ENCODE peak calls at places on chromosomes 16 and 17, in seven cellular contexts. One of them, this sample, is unnamed.

GRCh38 chr16:1884889-1885288 is 12.9 kb upstream of the MEIOB start:
- DNase-seq in HCT116: no peak
- DNase-seq in sigmoid colon: no peak
- DNase-seq in left ventricle myocardium inferior: no peak
- DNase-seq in Peyer's patch: no peak
- DNase-seq in PC-3: no peak
- DNase-seq in fibroblast of lung: no peak
- DNase-seq in this sample: peak; percentile 10

GRCh38 chr16:89495121-89495520 is 4.8 kb upstream of the ANKRD11 start:
- DNase-seq in HCT116: no peak
- DNase-seq in sigmoid colon: no peak
- DNase-seq in left ventricle myocardium inferior: no peak
- DNase-seq in Peyer's patch: no peak
- DNase-seq in PC-3: peak; percentile 10
- DNase-seq in fibroblast of lung: peak; percentile 78
- DNase-seq in this sample: no peak

GRCh38 chr17:67095803-67096202 is 51.4 kb downstream of the CACNG1 start:
- DNase-seq in HCT116: no peak
- DNase-seq in sigmoid colon: no peak
- DNase-seq in left ventricle myocardium inferior: no peak
- DNase-seq in Peyer's patch: no peak
- DNase-seq in PC-3: peak; percentile 11
- DNase-seq in fibroblast of lung: peak; percentile 67
- DNase-seq in this sample: no peak

GRCh38 chr16:12572316-12572985 is 231.2 kb downstream of the CPPED1 start:
- DNase-seq in HCT116: no peak
- DNase-seq in sigmoid colon: peak; percentile 37
- DNase-seq in left ventricle myocardium inferior: no peak
- DNase-seq in Peyer's patch: peak; percentile 37
- DNase-seq in PC-3: no peak
- DNase-seq in fibroblast of lung: no peak
- DNase-seq in this sample: no peak

GRCh38 chr16:67531247-67531646 is 2.6 kb downstream of the RIPOR1 start:
- DNase-seq in HCT116: no peak
- DNase-seq in sigmoid colon: no peak
- DNase-seq in left ventricle myocardium inferior: no peak
- DNase-seq in Peyer's patch: no peak
- DNase-seq in PC-3: no peak
- DNase-seq in fibroblast of lung: no peak
- DNase-seq in this sample: no peak

GRCh38 chr16:15946257-15947044 is 3.0 kb upstream of the ABCC1 start:
- DNase-seq in HCT116: no peak
- DNase-seq in sigmoid colon: peak; percentile 33
- DNase-seq in left ventricle myocardium inferior: no peak
- DNase-seq in Peyer's patch: no peak
- DNase-seq in PC-3: peak; percentile 85
- DNase-seq in fibroblast of lung: peak; percentile 91
- DNase-seq in this sample: no peak

GRCh38 chr17:11986939-11987329 is 10.3 kb downstream of the ZNF18 start:
- DNase-seq in HCT116: peak; percentile 32
- DNase-seq in sigmoid colon: no peak
- DNase-seq in left ventricle myocardium inferior: no peak
- DNase-seq in Peyer's patch: no peak
- DNase-seq in PC-3: peak; percentile 84
- DNase-seq in fibroblast of lung: peak; percentile 41
- DNase-seq in this sample: no peak

GRCh38 chr17:29383687-29384086 is 6.5 kb upstream of the TAOK1 start:
- DNase-seq in HCT116: no peak
- DNase-seq in sigmoid colon: no peak
- DNase-seq in left ventricle myocardium inferior: no peak
- DNase-seq in Peyer's patch: no peak
- DNase-seq in PC-3: peak; percentile 42
- DNase-seq in fibroblast of lung: peak; percentile 27
- DNase-seq in this sample: no peak

GRCh38 chr17:46964315-46965265 is 14.5 kb downstream of the RPRML start:
- DNase-seq in HCT116: no peak
- DNase-seq in sigmoid colon: peak; percentile 9
- DNase-seq in left ventricle myocardium inferior: no peak
- DNase-seq in Peyer's patch: no peak
- DNase-seq in PC-3: peak; percentile 49
- DNase-seq in fibroblast of lung: peak; percentile 32
- DNase-seq in this sample: no peak

GRCh38 chr17:38428643-38429371 is 543 bp downstream of the ARHGAP23 start:
- DNase-seq in HCT116: no peak
- DNase-seq in sigmoid colon: peak; percentile 83
- DNase-seq in left ventricle myocardium inferior: peak; percentile 68
- DNase-seq in Peyer's patch: no peak
- DNase-seq in PC-3: peak; percentile 31
- DNase-seq in fibroblast of lung: peak; percentile 60
- DNase-seq in this sample: peak; percentile 90

GRCh38 chr17:55605705-55606104 is 94.5 kb upstream of the SMIM36 start:
- DNase-seq in HCT116: no peak
- DNase-seq in sigmoid colon: no peak
- DNase-seq in left ventricle myocardium inferior: no peak
- DNase-seq in Peyer's patch: no peak
- DNase-seq in PC-3: no peak
- DNase-seq in fibroblast of lung: no peak
- DNase-seq in this sample: no peak

GRCh38 chr17:55606431-55606830 is 95.2 kb upstream of the SMIM36 start:
- DNase-seq in HCT116: no peak
- DNase-seq in sigmoid colon: no peak
- DNase-seq in left ventricle myocardium inferior: no peak
- DNase-seq in Peyer's patch: no peak
- DNase-seq in PC-3: no peak
- DNase-seq in fibroblast of lung: no peak
- DNase-seq in this sample: no peak

GRCh38 chr17:55607736-55608341 is 96.6 kb upstream of the SMIM36 start:
- DNase-seq in HCT116: no peak
- DNase-seq in sigmoid colon: peak; percentile 96
- DNase-seq in left ventricle myocardium inferior: peak; percentile 60
- DNase-seq in Peyer's patch: no peak
- DNase-seq in PC-3: peak; percentile 97
- DNase-seq in fibroblast of lung: peak; percentile 53
- DNase-seq in this sample: no peak

GRCh38 chr17:55598495-55598894 is 87.2 kb upstream of the SMIM36 start:
- DNase-seq in HCT116: no peak
- DNase-seq in sigmoid colon: no peak
- DNase-seq in left ventricle myocardium inferior: no peak
- DNase-seq in Peyer's patch: no peak
- DNase-seq in PC-3: no peak
- DNase-seq in fibroblast of lung: no peak
- DNase-seq in this sample: no peak

DNA sequence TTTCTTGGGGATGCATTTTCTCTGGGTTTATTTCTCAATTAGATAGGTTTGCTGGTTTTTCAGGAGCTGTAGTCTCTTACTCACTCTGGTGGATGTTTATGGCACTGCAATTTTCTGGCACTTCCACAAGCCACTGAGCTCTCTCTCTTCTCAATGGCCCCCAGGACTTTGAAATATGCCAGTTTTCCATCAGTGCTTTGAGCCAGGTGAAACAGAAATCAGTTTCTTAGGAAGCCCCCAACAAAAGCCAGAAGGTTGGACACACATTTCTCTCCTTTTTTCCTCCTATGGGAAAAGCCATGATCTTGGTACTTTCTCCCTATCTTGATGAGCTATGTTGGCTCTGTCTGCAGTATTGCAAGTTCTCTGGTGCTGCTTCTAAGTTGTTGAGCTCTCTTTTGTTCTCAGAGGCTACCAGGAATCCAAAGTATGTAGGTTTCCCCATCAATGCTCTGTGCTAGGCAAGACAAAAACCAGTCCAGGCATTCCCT is 90.7 kb upstream of the SMIM36 start:
- DNase-seq in HCT116: peak; percentile 41
- DNase-seq in sigmoid colon: no peak
- DNase-seq in left ventricle myocardium inferior: no peak
- DNase-seq in Peyer's patch: no peak
- DNase-seq in PC-3: peak; percentile 77
- DNase-seq in fibroblast of lung: no peak
- DNase-seq in this sample: no peak
- TF ChIP-seq CTCF in HCT116: peak; percentile 71
- TF ChIP-seq CTCF in sigmoid colon: peak; percentile 34
- TF ChIP-seq CTCF in left ventricle myocardium inferior: peak; percentile 61
- TF ChIP-seq CTCF in Peyer's patch: peak; percentile 64
- TF ChIP-seq CTCF in PC-3: peak; percentile 93
- TF ChIP-seq CTCF in fibroblast of lung: peak; percentile 89
- TF ChIP-seq CTCF in this sample: peak; percentile 46

GRCh38 chr17:42180411-42180921 is 476 bp downstream of the KCNH4 start:
- DNase-seq in HCT116: no peak
- DNase-seq in sigmoid colon: no peak
- DNase-seq in left ventricle myocardium inferior: no peak
- DNase-seq in Peyer's patch: no peak
- DNase-seq in PC-3: no peak
- DNase-seq in fibroblast of lung: no peak
- DNase-seq in this sample: no peak

GRCh38 chr17:42178817-42179216 is 2.1 kb downstream of the KCNH4 start:
- DNase-seq in HCT116: no peak
- DNase-seq in sigmoid colon: no peak
- DNase-seq in left ventricle myocardium inferior: no peak
- DNase-seq in Peyer's patch: no peak
- DNase-seq in PC-3: no peak
- DNase-seq in fibroblast of lung: no peak
- DNase-seq in this sample: no peak

GRCh38 chr17:42180922-42181850 is at the start of gene KCNH4:
- DNase-seq in HCT116: peak; percentile 34
- DNase-seq in sigmoid colon: peak; percentile 79
- DNase-seq in left ventricle myocardium inferior: peak; percentile 82
- DNase-seq in Peyer's patch: peak; percentile 81
- DNase-seq in PC-3: no peak
- DNase-seq in fibroblast of lung: peak; percentile 41
- DNase-seq in this sample: peak; percentile 73

GRCh38 chr17:42179335-42179734 is 1.6 kb downstream of the KCNH4 start:
- DNase-seq in HCT116: no peak
- DNase-seq in sigmoid colon: no peak
- DNase-seq in left ventricle myocardium inferior: no peak
- DNase-seq in Peyer's patch: no peak
- DNase-seq in PC-3: no peak
- DNase-seq in fibroblast of lung: no peak
- DNase-seq in this sample: no peak

GRCh38 chr17:42179911-42180410 is 981 bp downstream of the KCNH4 start:
- DNase-seq in HCT116: no peak
- DNase-seq in sigmoid colon: no peak
- DNase-seq in left ventricle myocardium inferior: peak; percentile 25
- DNase-seq in Peyer's patch: no peak
- DNase-seq in PC-3: no peak
- DNase-seq in fibroblast of lung: peak; percentile 24
- DNase-seq in this sample: no peak
- H3K4me3 ChIP-seq in HCT116: no peak overlapping the region
- H3K4me3 ChIP-seq in sigmoid colon: no peak overlapping the region
- H3K4me3 ChIP-seq in left ventricle myocardium inferior: peak overlapping the region; percentile 66
- H3K4me3 ChIP-seq in Peyer's patch: no peak overlapping the region
- H3K4me3 ChIP-seq in PC-3: no peak overlapping the region
- H3K4me3 ChIP-seq in fibroblast of lung: no peak overlapping the region
- H3K4me3 ChIP-seq in this sample: no peak overlapping the region

DNA sequence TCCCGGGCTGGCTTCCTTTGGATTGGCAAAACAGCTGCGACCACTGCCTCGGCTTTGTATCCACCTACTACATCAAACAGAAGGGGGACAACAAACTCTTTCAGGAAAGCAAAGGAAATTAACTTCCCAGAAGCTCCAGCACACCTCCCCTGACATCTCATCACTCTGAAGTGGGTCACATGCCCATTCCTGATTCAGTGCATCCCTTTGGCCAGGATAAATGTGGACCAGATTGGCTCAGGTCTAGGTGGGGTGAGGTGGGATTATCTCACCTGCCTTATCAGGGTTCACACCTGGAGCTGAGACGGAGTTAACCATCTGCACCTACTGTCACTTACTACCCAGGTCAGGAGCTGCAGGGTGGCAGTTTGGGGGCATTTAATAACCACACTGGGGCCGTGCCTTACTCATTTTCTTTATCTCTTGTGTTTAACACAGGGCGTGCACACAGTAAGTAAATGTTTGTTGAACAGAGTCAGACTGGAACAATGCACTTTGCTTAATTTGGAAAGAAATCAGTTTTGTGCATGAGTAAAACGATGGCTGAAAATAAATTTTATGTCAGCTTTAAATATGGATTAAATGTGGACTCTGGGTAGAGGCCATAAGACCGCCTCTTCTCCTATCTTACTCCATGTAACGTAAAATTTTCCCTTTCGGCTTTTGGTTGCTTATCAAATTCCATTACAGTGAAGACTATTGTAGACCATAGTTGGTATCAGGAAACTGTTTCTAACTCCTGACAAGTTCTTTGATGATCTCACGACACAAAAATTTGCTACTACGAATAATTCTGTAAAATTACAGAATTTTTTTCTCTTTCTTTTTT is 36.0 kb downstream of the IQCK start:
- DNase-seq in HCT116: no peak
- DNase-seq in sigmoid colon: no peak
- DNase-seq in left ventricle myocardium inferior: no peak
- DNase-seq in Peyer's patch: no peak
- DNase-seq in PC-3: peak; percentile 74
- DNase-seq in fibroblast of lung: peak; percentile 93
- DNase-seq in this sample: no peak
- H3K4me1 ChIP-seq in HCT116: no peaks in the 10 kb centered on the region
- H3K4me1 ChIP-seq in sigmoid colon: no peaks in the 10 kb centered on the region
- H3K4me1 ChIP-seq in left ventricle myocardium inferior: peaks cover 72% of the 10 kb centered on the region
- H3K4me1 ChIP-seq in Peyer's patch: no peaks in the 10 kb centered on the region
- H3K4me1 ChIP-seq in PC-3: peaks cover 28% of the 10 kb centered on the region
- H3K4me1 ChIP-seq in fibroblast of lung: no peaks in the 10 kb centered on the region
- H3K4me1 ChIP-seq in this sample: no peaks in the 10 kb centered on the region

GRCh38 chr16:49492090-49492801 is 118.6 kb downstream of the C16orf78 start:
- DNase-seq in HCT116: no peak
- DNase-seq in sigmoid colon: peak; percentile 73
- DNase-seq in left ventricle myocardium inferior: peak; percentile 32
- DNase-seq in Peyer's patch: peak; percentile 60
- DNase-seq in PC-3: peak; percentile 6
- DNase-seq in fibroblast of lung: peak; percentile 9
- DNase-seq in this sample: peak; percentile 69
- TF ChIP-seq CTCF in HCT116: peak; percentile 42
- TF ChIP-seq CTCF in sigmoid colon: peak; percentile 69
- TF ChIP-seq CTCF in left ventricle myocardium inferior: peak; percentile 97
- TF ChIP-seq CTCF in Peyer's patch: peak; percentile 63
- TF ChIP-seq CTCF in PC-3: peak; percentile 70
- TF ChIP-seq CTCF in fibroblast of lung: peak; percentile 61
- TF ChIP-seq CTCF in this sample: peak; percentile 83

This sample was measured in tibial artery.